ENCODE peak calls at places on chromosomes 1 and 21, in seven cellular contexts. J is C1 segment of cervical spinal cord; S is stimulated activated CD4-positive, alpha-beta T cell treated with anti-CD3 and anti-CD28 coated beads, Interleukin-1b, Interleukin-23, amount 100 ng/mL, for 24 hours; I is NCI-H1092 treated with DMSO at 0.1 percent for 48 hours; R is GM12878; C is GM04503; L is NCI-H446. H is an unnamed sample.

GRCh38 chr1:223535261-223535778 is 130.2 kb downstream of the CAPN8 start:
- DNase-seq in J (no peak), S (no peak), I (no peak), R (no peak), C (no peak), L (peak), H (no peak)

GRCh38 chr1:70057500-70057899 is 147.9 kb downstream of the LRRC40 start:
- DNase-seq in J (no peak), S (no peak), I (no peak), R (no peak), C (no peak), L (no peak), H (no peak)

GRCh38 chr1:110196917-110197782 is 13.0 kb upstream of the KCNC4 start:
- DNase-seq in J (peak), S (peak), I (peak), R (no peak), C (no peak), L (no peak), H (no peak)

GRCh38 chr1:93567255-93567918 is 114.2 kb downstream of the BCAR3 start:
- DNase-seq in J (no peak), S (no peak), I (no peak), R (no peak), C (peak), L (no peak), H (no peak)

GRCh38 chr1:93703649-93704048 is 22.0 kb upstream of the BCAR3 start:
- DNase-seq in J (no peak), S (no peak), I (no peak), R (no peak), C (no peak), L (no peak), H (no peak)

GRCh38 chr1:33010946-33011731 is 25.5 kb downstream of the AK2 start:
- DNase-seq in J (peak), S (no peak), I (peak), R (no peak), C (no peak), L (no peak), H (no peak)

GRCh38 chr21:39535646-39536437 is 76.9 kb upstream of the B3GALT5 start:
- DNase-seq in J (no peak), S (no peak), I (no peak), R (no peak), C (no peak), L (no peak), H (no peak)

GRCh38 chr21:43880111-43880985 is 15.3 kb downstream of the AGPAT3 start:
- DNase-seq in J (no peak), S (no peak), I (no peak), R (no peak), C (peak), L (no peak), H (no peak)

H was measured in AG09319.